ENCODE peak calls at places on chromosomes 5 and 9, in six cellular contexts. L, S, P, D, K and X are unnamed samples.

GRCh38 chr9:125748511-125749099 is 1.4 kb downstream of the PBX3 start:
- DNase-seq in L (no peak), S (no peak), P (no peak), D (no peak), K (no peak), X (peak)

GRCh38 chr9:100186356-100186755 is 87.3 kb downstream of the INVS start:
- DNase-seq in L (no peak), S (no peak), P (no peak), D (no peak), K (no peak), X (no peak)

GRCh38 chr5:172692981-172693380 is 51.9 kb downstream of the NEURL1B start:
- DNase-seq in L (no peak), S (peak), P (no peak), D (no peak), K (no peak), X (peak)

GRCh38 chr5:14155730-14156129 is 12.6 kb downstream of the TRIO start:
- DNase-seq in L (no peak), S (no peak), P (no peak), D (no peak), K (no peak), X (no peak)

GRCh38 chr5:123450641-123451421 is 27.6 kb upstream of the CEP120 start:
- DNase-seq in L (no peak), S (no peak), P (no peak), D (no peak), K (no peak), X (no peak)

GRCh38 chr5:558326-558725 is 34.1 kb upstream of the SLC9A3 start:
- DNase-seq in L (no peak), S (peak), P (no peak), D (no peak), K (peak), X (no peak)

GRCh38 chr5:96177303-96177869 is 215.7 kb upstream of the ELL2 start:
- DNase-seq in L (no peak), S (no peak), P (no peak), D (no peak), K (no peak), X (no peak)

GRCh38 chr9:110619831-110620230 is 40.3 kb upstream of the SVEP1 start:
- DNase-seq in L (no peak), S (no peak), P (no peak), D (no peak), K (no peak), X (no peak)

GRCh38 chr5:135271533-135272310 is 127.3 kb downstream of the MACROH2A1 start:
- DNase-seq in L (no peak), S (no peak), P (no peak), D (no peak), K (no peak), X (no peak)

GRCh38 chr9:81588148-81588874 is 101.0 kb downstream of the TLE1 start:
- DNase-seq in L (no peak), S (peak), P (peak), D (peak), K (no peak), X (no peak)

GRCh38 chr5:67402526-67402925 is 205.9 kb upstream of the CD180 start:
- DNase-seq in L (no peak), S (no peak), P (no peak), D (no peak), K (no peak), X (no peak)

GRCh38 chr5:40332945-40333344 is 346.8 kb upstream of the PTGER4 start:
- DNase-seq in L (no peak), S (no peak), P (no peak), D (no peak), K (no peak), X (no peak)

GRCh38 chr9:108850293-108850897 is 5.4 kb downstream of the ACTL7B start:
- DNase-seq in L (no peak), S (no peak), P (peak), D (no peak), K (no peak), X (no peak)

GRCh38 chr9:37914154-37914551 is 10.2 kb upstream of the SLC25A51 start:
- DNase-seq in L (no peak), S (no peak), P (no peak), D (no peak), K (peak), X (no peak)

GRCh38 chr5:133952729-133953567 is 15.5 kb downstream of the C5orf15 start:
- DNase-seq in L (peak), S (peak), P (no peak), D (no peak), K (no peak), X (peak)

GRCh38 chr5:53783624-53784228 is 223.3 kb downstream of the NDUFS4 start:
- DNase-seq in L (no peak), S (no peak), P (no peak), D (no peak), K (no peak), X (no peak)

GRCh38 chr9:114047717-114048116 is 30.4 kb downstream of the AMBP start:
- DNase-seq in L (no peak), S (peak), P (peak), D (peak), K (peak), X (no peak)

GRCh38 chr5:53568868-53569267 is 8.4 kb downstream of the NDUFS4 start:
- DNase-seq in L (no peak), S (no peak), P (no peak), D (no peak), K (no peak), X (no peak)

GRCh38 chr5:177443144-177443983 is 3.2 kb upstream of the PRR7 start:
- DNase-seq in L (no peak), S (no peak), P (no peak), D (no peak), K (no peak), X (no peak)

GRCh38 chr9:98942906-98943681 is 613 bp upstream of the COL15A1 start:
- DNase-seq in L (no peak), S (no peak), P (no peak), D (no peak), K (peak), X (no peak)

GRCh38 chr5:78060421-78060820 is 234.1 kb downstream of the AP3B1 start:
- DNase-seq in L (no peak), S (no peak), P (no peak), D (no peak), K (no peak), X (no peak)

GRCh38 chr9:37974506-37975173 is 70.7 kb upstream of the SLC25A51 start:
- DNase-seq in L (no peak), S (no peak), P (no peak), D (no peak), K (no peak), X (no peak)

GRCh38 chr5:55437859-55438206 is 96.9 kb downstream of the PLPP1 start:
- DNase-seq in L (no peak), S (no peak), P (no peak), D (no peak), K (no peak), X (no peak)

GRCh38 chr9:124657526-124657925 is 113.6 kb downstream of the NR6A1 start:
- DNase-seq in L (no peak), S (no peak), P (no peak), D (no peak), K (no peak), X (no peak)

GRCh38 chr9:19631181-19631580 is 157.7 kb downstream of the SLC24A2 start:
- DNase-seq in L (no peak), S (no peak), P (no peak), D (no peak), K (no peak), X (no peak)

GRCh38 chr5:84113246-84114118 is 271.2 kb downstream of the EDIL3 start:
- DNase-seq in L (no peak), S (no peak), P (no peak), D (no peak), K (no peak), X (no peak)

GRCh38 chr5:132500931-132501628 is 10.5 kb upstream of the IRF1 start:
- DNase-seq in L (no peak), S (peak), P (peak), D (peak), K (peak), X (no peak)

DNA sequence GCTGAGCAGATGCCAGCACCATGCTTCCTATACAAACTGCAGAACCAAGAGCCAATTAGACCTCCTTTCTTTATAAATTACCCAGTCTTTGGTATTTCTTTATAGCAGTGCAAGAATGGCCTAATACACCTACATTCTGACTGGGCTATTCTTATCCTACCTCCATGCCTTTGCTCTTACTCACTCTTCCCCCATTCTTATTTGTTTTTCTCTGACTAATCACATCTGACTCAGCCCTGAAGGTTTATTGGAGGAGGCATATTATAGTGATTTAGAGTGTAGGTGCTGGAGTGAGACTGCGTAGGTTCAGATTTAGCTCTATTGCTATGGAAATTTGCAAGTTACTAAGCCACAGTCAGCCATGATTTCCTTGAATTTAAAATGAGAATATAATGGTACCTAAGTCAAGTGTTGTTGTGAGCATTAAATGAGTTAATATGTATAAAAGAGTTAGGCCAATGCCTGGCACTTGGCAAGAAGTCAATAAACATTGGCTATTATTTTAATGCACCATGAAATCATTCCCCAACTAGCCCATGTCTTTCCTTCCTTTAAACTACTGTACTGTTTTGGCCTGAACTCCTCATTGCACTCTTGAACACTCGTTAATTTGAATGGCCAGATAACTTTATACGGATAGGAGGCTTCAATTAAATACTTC is 531.2 kb upstream of the ZNF608 start:
- DNase-seq in L (no peak), S (no peak), P (peak), D (no peak), K (no peak), X (no peak)
- TF ChIP-seq EP300 in L (no peak), S (no peak), P (no peak), D (no peak), K (no peak), X (no peak)

GRCh38 chr9:92974161-92974661 is 26.9 kb downstream of the FGD3 start:
- DNase-seq in L (no peak), S (no peak), P (no peak), D (no peak), K (no peak), X (no peak)

GRCh38 chr9:92974696-92975451 is 27.6 kb downstream of the FGD3 start:
- DNase-seq in L (no peak), S (no peak), P (no peak), D (no peak), K (no peak), X (no peak)

GRCh38 chr9:92975452-92975770 is 28.1 kb downstream of the FGD3 start:
- DNase-seq in L (no peak), S (no peak), P (no peak), D (no peak), K (no peak), X (no peak)

GRCh38 chr9:92971776-92972175 is 24.5 kb downstream of the FGD3 start:
- DNase-seq in L (no peak), S (no peak), P (no peak), D (no peak), K (no peak), X (no peak)

DNA sequence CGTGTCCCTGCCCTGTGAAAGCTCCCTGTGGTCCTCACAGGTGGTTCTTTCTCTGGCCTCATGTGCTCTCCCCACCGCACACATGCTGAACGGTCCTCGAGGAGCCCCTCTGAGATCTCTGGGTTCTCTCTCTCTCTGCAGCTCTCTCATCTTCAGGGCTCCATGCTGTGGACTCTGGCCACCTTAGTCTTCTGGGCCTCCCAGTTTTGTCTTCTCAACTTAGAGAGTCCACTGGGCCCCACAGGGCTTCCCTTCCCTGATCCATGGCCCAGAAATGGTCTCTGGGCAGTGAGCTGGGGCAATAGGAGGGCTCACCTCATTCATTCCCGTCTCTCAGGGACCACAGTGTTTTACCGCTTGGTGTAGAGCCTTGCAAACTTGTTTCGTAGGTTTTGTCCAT is 26.4 kb downstream of the FGD3 start:
- DNase-seq in L (no peak), S (no peak), P (no peak), D (no peak), K (no peak), X (no peak)
- H3K4me3 ChIP-seq in L (no peak), S (no peak), P (no peak), D (no peak), K (no peak), X (no peak)

DNA sequence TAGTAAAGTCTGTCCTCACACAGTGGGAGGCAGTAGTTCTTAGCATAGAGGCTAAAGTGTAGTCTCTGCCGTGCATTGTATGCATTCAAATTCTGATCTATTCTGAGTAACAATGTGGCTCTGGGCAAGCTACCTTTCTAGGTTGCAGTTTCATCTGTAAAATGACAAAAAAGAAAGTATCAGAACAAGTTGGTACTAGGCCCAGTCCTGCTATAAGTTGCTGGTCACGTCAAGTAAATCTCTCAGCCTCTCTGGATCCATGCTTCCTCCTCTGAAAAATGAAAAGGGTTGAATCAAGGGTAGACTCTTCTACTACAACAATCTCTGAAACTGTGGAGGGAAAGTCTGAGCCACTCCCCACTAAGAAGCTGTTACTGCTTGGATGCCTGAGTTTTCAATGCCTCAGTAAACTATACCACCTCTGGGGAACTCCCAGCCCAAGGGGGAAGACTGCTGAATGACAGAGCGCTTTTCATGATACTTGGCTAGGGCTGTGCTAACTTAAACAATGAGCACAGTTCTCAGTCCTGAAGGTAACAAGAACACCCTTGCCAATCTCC is 34.5 kb upstream of the SPARC start:
- DNase-seq in L (no peak), S (no peak), P (no peak), D (no peak), K (no peak), X (no peak)
- TF ChIP-seq POLR2A in L (no peak), S (no peak), P (no peak), D (no peak), K (no peak), X (no peak)

DNA sequence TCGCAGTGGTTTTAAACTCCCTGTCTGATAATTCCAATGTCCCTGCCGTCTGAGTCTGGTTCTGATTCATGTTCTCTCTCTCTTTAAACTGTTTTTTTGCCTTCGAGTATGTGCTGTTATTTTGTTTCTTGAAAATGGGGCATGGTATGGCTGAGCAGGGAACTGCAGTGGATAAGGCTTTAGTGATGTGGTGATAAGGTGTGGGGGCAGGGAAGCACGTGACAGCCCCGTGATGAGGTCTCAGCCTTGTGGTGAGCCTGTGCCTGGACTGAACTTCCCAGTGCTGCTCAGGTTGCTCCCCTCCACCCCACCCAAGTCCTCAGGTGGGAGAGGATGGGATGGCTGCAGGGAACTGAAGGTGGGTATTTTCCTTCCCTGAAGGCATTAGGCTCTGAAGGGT is 5.5 kb upstream of the ZNF354B start:
- DNase-seq in L (no peak), S (no peak), P (no peak), D (no peak), K (no peak), X (no peak)
- TF ChIP-seq EP300 in L (no peak), S (no peak), P (no peak), D (no peak), K (no peak), X (no peak)

DNA sequence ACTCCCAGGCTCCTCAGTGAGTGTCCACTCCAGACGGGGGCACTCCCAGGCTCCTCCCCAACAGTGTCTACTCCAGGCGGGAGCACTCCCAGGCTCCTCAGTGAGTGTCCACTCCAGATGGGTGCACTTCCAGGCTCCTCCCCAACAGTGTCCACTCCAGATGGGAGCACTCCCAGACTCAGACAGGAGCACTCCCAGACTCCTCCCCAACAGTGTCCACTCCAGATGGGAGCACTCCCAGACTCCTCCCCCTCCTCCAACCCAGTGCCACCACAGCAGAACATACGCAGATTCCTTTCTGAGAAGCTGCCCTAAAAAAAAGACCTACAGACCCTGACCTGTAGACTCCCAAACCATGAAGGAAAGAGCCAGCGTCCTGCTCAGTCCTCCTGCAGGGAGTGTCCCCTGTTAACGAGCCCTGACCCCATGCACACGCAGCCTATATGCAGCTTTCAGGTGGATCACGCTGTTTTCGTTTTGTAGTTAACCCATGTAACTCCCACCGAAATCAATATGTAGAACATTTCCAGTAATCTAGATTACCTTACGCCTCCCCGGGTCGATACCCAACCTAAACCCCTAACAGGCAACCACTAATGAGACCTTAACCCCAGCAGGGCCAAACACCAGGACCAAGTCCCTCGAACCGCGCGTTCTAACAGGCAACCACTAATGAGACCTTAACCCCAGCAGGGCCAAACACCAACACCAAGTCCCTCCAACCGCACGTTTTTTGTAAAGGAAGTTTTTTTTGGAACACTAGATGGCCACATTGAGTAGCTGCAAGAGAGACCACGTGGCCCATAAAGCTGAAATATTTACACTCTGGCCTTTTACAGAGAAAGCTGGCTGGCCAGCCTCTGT is 15.7 kb downstream of the PNPLA7 start:
- DNase-seq in L (no peak), S (no peak), P (peak), D (peak), K (no peak), X (no peak)
- H3K4me3 ChIP-seq in L (no peak), S (no peak), P (no peak), D (no peak), K (no peak), X (no peak)

GRCh38 chr9:88390371-88390990 is 2.2 kb downstream of the SPIN1 start:
- DNase-seq in L (no peak), S (no peak), P (no peak), D (no peak), K (no peak), X (no peak)

GRCh38 chr9:88387733-88388202 is 476 bp upstream of the SPIN1 start:
- DNase-seq in L (no peak), S (peak), P (peak), D (peak), K (no peak), X (peak)

GRCh38 chr9:88387035-88387732 is 1.1 kb upstream of the SPIN1 start:
- DNase-seq in L (no peak), S (peak), P (peak), D (peak), K (no peak), X (peak)

GRCh38 chr9:88388886-88389617 is 808 bp downstream of the SPIN1 start:
- DNase-seq in L (no peak), S (peak), P (peak), D (peak), K (no peak), X (no peak)

GRCh38 chr9:88388203-88388885 is at the start of gene SPIN1:
- DNase-seq in L (peak), S (peak), P (peak), D (peak), K (peak), X (peak)
- TF ChIP-seq POLR2A in L (peak), S (no peak), P (peak), D (no peak), K (no peak), X (peak)

DNA sequence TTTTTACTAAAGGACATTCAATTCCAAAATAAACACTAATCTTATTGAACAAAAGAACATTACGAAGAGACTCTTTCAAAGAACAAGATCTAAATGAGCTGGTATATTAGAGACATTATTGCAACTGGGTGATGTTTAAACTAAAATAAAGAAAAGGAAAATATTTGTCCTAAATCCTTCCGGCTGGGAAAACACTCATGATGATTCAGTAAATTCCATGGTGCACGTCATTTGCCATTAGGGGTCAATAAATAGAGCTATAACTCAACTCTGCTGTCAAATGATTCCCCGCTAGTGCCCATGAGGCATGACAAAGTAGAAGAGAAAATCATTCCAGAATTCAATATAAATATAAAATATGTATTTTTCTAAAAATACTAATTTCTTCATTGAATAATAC is 565.5 kb upstream of the TUSC1 start:
- DNase-seq in L (no peak), S (no peak), P (peak), D (no peak), K (no peak), X (no peak)
- TF ChIP-seq EP300 in L (no peak), S (no peak), P (peak), D (no peak), K (no peak), X (no peak)

GRCh38 chr9:121671612-121672155 is 20.2 kb downstream of the DAB2IP start:
- DNase-seq in L (no peak), S (no peak), P (no peak), D (no peak), K (no peak), X (no peak)
- H3K4me3 ChIP-seq in L (no peak), S (no peak), P (no peak), D (no peak), K (no peak), X (no peak)